ENCODE peak calls at places on chromosomes 1 and 21, in ten cellular contexts. R is right cardiac atrium, N is kidney, K is heart right ventricle, D is GM23338, H is A673, L is IMR-90, U is heart left ventricle, W is upper lobe of right lung, X is breast epithelium. G is an unnamed sample.

GRCh38 chr1:219445864-219446263 is 167.0 kb downstream of the ZC3H11B start:
- DNase-seq in K (no peak), L (no peak), R (no peak), W (no peak), U (no peak), H (no peak), X (no peak), D (no peak), N (no peak), G (no peak)

GRCh38 chr1:22830131-22830566 is 119.5 kb downstream of the EPHB2 start:
- DNase-seq in U (peak; percentile 52), H (peak; percentile 14), X (no peak), N (peak; percentile 40), K (no peak), L (no peak), R (no peak), D (no peak), W (no peak), G (no peak)

GRCh38 chr1:9868244-9868590 is 41.9 kb downstream of the CTNNBIP1 start:
- DNase-seq in K (no peak), N (no peak), U (no peak), L (no peak), H (no peak), R (no peak), D (no peak), W (no peak), X (no peak), G (no peak)

GRCh38 chr1:24294228-24294672 is 24.9 kb upstream of the GRHL3 start:
- DNase-seq in N (peak; percentile 41), R (no peak), L (peak; percentile 98), U (no peak), X (no peak), K (no peak), D (no peak), H (peak; percentile 64), W (no peak), G (peak; percentile 75)

GRCh38 chr1:227924168-227924837 is 23.4 kb downstream of the WNT9A start:
- DNase-seq in R (peak; percentile 7), L (no peak), X (no peak), N (peak; percentile 46), H (no peak), D (no peak), K (no peak), U (peak; percentile 45), W (no peak), G (no peak)

GRCh38 chr1:210920716-210921694 is 212.9 kb downstream of the KCNH1 start:
- DNase-seq in U (no peak), N (no peak), D (no peak), X (no peak), L (no peak), R (no peak), W (no peak), K (no peak), H (no peak), G (no peak)

GRCh38 chr1:53413175-53414001 is 45.8 kb upstream of the DMRTB1 start:
- DNase-seq in W (no peak), U (no peak), D (no peak), K (no peak), R (no peak), X (no peak), N (no peak), L (peak; percentile 89), H (peak; percentile 25), G (no peak)

GRCh38 chr21:42523211-42523610 is 9.6 kb downstream of the SLC37A1 start:
- DNase-seq in H (no peak), N (no peak), W (no peak), X (no peak), D (no peak), K (no peak), R (no peak), L (no peak), U (no peak), G (peak; percentile 44)

GRCh38 chr1:155889566-155889965 is 21.6 kb downstream of the RIT1 start:
- DNase-seq in W (no peak), R (no peak), L (peak; percentile 66), D (no peak), N (no peak), X (no peak), U (no peak), K (no peak), H (no peak), G (no peak)

GRCh38 chr1:183598386-183598785 is 8.1 kb upstream of the NCF2 start:
- DNase-seq in R (no peak), W (no peak), U (no peak), N (no peak), K (no peak), D (no peak), H (no peak), L (peak; percentile 30), X (no peak), G (no peak)

GRCh38 chr1:222754386-222755139 is 17.6 kb downstream of the FAM177B start:
- DNase-seq in N (peak; percentile 76), W (peak; percentile 70), X (no peak), K (peak; percentile 29), D (no peak), H (no peak), U (peak; percentile 72), R (peak; percentile 68), L (peak; percentile 96), G (peak; percentile 73)

GRCh38 chr1:36300526-36300925 is 5.6 kb upstream of the SH3D21 start:
- DNase-seq in D (no peak), W (no peak), U (no peak), H (no peak), X (no peak), N (no peak), L (peak; percentile 53), K (no peak), R (no peak), G (no peak)

GRCh38 chr1:160674415-160674814 is 27.6 kb upstream of the SLAMF1 start:
- DNase-seq in K (no peak), N (no peak), L (no peak), H (no peak), R (no peak), X (no peak), U (no peak), D (no peak), W (no peak), G (no peak)

GRCh38 chr1:113370868-113371267 is 19.4 kb upstream of the MAGI3 start:
- DNase-seq in N (no peak), W (no peak), L (no peak), D (no peak), R (no peak), K (no peak), X (no peak), H (no peak), U (no peak), G (no peak)

GRCh38 chr1:23194119-23194984 is 22.9 kb downstream of the HTR1D start:
- DNase-seq in N (no peak), L (peak; percentile 95), W (no peak), U (no peak), H (no peak), R (no peak), K (no peak), X (no peak), D (no peak), G (no peak)

GRCh38 chr1:48121951-48122350 is 100.6 kb upstream of the SLC5A9 start:
- DNase-seq in R (no peak), L (no peak), H (no peak), W (no peak), N (no peak), K (no peak), D (no peak), X (no peak), U (no peak), G (no peak)
- H3K4me1 ChIP-seq in R (no peaks in the 10 kb centered on the region), L (no peaks in the 10 kb centered on the region), H (no peaks in the 10 kb centered on the region), W (no peaks in the 10 kb centered on the region), N (no peaks in the 10 kb centered on the region), K (no peaks in the 10 kb centered on the region), D (no peaks in the 10 kb centered on the region), X (no peaks in the 10 kb centered on the region), U (no peaks in the 10 kb centered on the region), G (no peaks in the 10 kb centered on the region)

DNA sequence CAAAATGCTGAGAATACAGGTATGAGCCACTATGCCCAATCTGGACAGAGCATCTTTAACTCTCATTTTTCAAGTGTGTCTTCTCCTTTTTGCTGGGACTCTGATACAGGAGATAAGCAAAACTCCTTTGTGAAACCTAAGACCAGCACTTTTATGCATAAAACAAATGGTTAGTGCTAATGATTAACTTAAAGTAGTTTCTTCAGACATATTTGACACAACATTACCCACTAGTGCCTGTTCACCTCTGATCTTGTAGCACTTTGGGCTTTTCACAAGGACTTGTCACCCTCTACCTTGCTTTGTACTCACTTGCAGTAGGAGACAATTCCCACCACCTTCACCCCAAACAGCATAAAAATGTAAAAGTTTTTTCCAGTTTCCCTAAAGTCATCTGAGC is 216.3 kb downstream of the RGS7 start:
- DNase-seq in R (no peak), K (no peak), X (no peak), U (no peak), N (no peak), H (no peak), L (no peak), D (no peak), W (no peak), G (no peak)
- H3K27ac ChIP-seq in R (no peak overlapping the region), K (no peak overlapping the region), X (no peak overlapping the region), U (no peak overlapping the region), N (no peak overlapping the region), H (no peak overlapping the region), L (no peak overlapping the region), D (no peak overlapping the region), W (no peak overlapping the region), G (no peak overlapping the region)

GRCh38 chr1:16017461-16018303 is at the start of gene HSPB7:
- DNase-seq in N (peak; percentile 93), K (peak; percentile 90), U (peak; percentile 92), X (no peak), H (no peak), L (peak; percentile 52), W (peak; percentile 77), D (peak; percentile 72), R (peak; percentile 91), G (peak; percentile 89)
- H3K4me3 ChIP-seq in N (no peak within 1 kb of the TSS), K (peak within 1 kb of the TSS; percentile 70), U (peak within 1 kb of the TSS; percentile 73), X (peak within 1 kb of the TSS; percentile 54), H (no peak within 1 kb of the TSS), L (no peak within 1 kb of the TSS), W (peak within 1 kb of the TSS; percentile 33), D (no peak within 1 kb of the TSS), R (peak within 1 kb of the TSS; percentile 46), G (peak within 1 kb of the TSS; percentile 60)

GRCh38 chr1:93619507-93620168 is 62.0 kb downstream of the BCAR3 start:
- DNase-seq in R (no peak), N (no peak), W (no peak), L (no peak), D (no peak), K (no peak), U (no peak), X (no peak), H (peak; percentile 50), G (no peak)

GRCh38 chr1:93615201-93616150 is 66.2 kb downstream of the BCAR3 start:
- DNase-seq in R (no peak), N (no peak), H (peak; percentile 17), U (no peak), L (peak; percentile 77), K (no peak), W (no peak), D (peak; percentile 76), X (no peak), G (no peak)

GRCh38 chr1:93616996-93617669 is 64.5 kb downstream of the BCAR3 start:
- DNase-seq in D (no peak), K (peak; percentile 52), N (no peak), U (no peak), R (peak; percentile 68), W (no peak), X (no peak), L (no peak), H (peak; percentile 29), G (peak; percentile 91)

GRCh38 chr1:93616221-93616995 is 65.2 kb downstream of the BCAR3 start:
- DNase-seq in X (no peak), K (peak; percentile 44), W (no peak), H (no peak), D (no peak), L (no peak), R (peak; percentile 72), U (no peak), N (no peak), G (no peak)

GRCh38 chr1:93617670-93618488 is 63.8 kb downstream of the BCAR3 start:
- DNase-seq in W (no peak), K (no peak), H (no peak), L (no peak), U (no peak), D (no peak), R (no peak), X (no peak), N (peak; percentile 85), G (no peak)
- H3K4me1 ChIP-seq in W (peaks cover 32% of the 10 kb centered on the region), K (peaks cover 60% of the 10 kb centered on the region), H (peaks cover 8% of the 10 kb centered on the region), L (peaks cover 48% of the 10 kb centered on the region), U (peaks cover 70% of the 10 kb centered on the region), D (peaks cover 36% of the 10 kb centered on the region), R (peaks cover 27% of the 10 kb centered on the region), X (peaks cover 4% of the 10 kb centered on the region), N (peaks cover 36% of the 10 kb centered on the region), G (peaks cover 45% of the 10 kb centered on the region)